ENCODE peak calls at places on chromosome X, in seven cellular contexts. I is SJSA1; U is SIG-M5; W is breast epithelium; T is thoracic aorta; H is hippocampal formation; R is stimulated activated CD4-positive, alpha-beta T cell treated with anti-CD3 and anti-CD28 coated beads, Interleukin-4, amount 100 ng/mL, for 48 hours. C is an unnamed sample.

GRCh38 chrX:16451331-16451730 is 198.6 kb upstream of the S100G start:
- DNase-seq in I (no peak), U (no peak), W (no peak), T (no peak), H (no peak), R (no peak), C (no peak)

GRCh38 chrX:111010151-111010550 is 85.8 kb upstream of the PAK3 start:
- DNase-seq in I (no peak), U (no peak), W (no peak), T (no peak), H (no peak), R (no peak), C (no peak)

GRCh38 chrX:19677121-19677520 is 161.8 kb upstream of the MAP3K15 start:
- DNase-seq in I (no peak), U (no peak), W (no peak), T (no peak), H (no peak), R (no peak), C (no peak)

GRCh38 chrX:110015027-110015426 is 12.1 kb downstream of the TMEM164 start:
- DNase-seq in I (no peak), U (no peak), W (no peak), T (no peak), H (no peak), R (no peak), C (no peak)

GRCh38 chrX:25012793-25013592 is 2.8 kb downstream of the ARX start:
- DNase-seq in I (no peak), U (no peak), W (no peak), T (no peak), H (no peak), R (no peak), C (no peak)

GRCh38 chrX:120781416-120781815 is 94.2 kb downstream of the CT47B1 start:
- DNase-seq in I (no peak), U (no peak), W (no peak), T (no peak), H (no peak), R (no peak), C (no peak)

GRCh38 chrX:24341795-24342194 is 18.6 kb upstream of the SUPT20HL1 start:
- DNase-seq in I (no peak), U (no peak), W (no peak), T (no peak), H (no peak), R (no peak), C (no peak)

GRCh38 chrX:106802388-106803275 is at the start of gene TBC1D8B:
- DNase-seq in I (peak; percentile 73), U (no peak), W (peak; percentile 78), T (peak; percentile 15), H (peak; percentile 77), R (no peak), C (peak; percentile 87)